ENCODE peak calls at places on chromosome 2, in four cellular contexts. A is IMR-90, D is right cardiac atrium, T is choroid plexus epithelial cell. E is an unnamed sample.

GRCh38 chr2:38097611-38098350 is 21.8 kb upstream of the CYP1B1 start:
- DNase-seq in D (no peak), A (no peak), T (peak; percentile 71), E (no peak)

GRCh38 chr2:217978536-217979150 is 24.2 kb downstream of the TNS1 start:
- DNase-seq in A (no peak), T (no peak), D (peak; percentile 76), E (no peak)

GRCh38 chr2:86068098-86069047 is 37.3 kb downstream of the POLR1A start:
- DNase-seq in A (peak; percentile 30), T (peak; percentile 52), D (no peak), E (no peak)

GRCh38 chr2:239747274-239747673 is 277.9 kb downstream of the NDUFA10 start:
- DNase-seq in T (no peak), A (no peak), D (peak; percentile 38), E (no peak)

GRCh38 chr2:41355794-41356193 is 692.0 kb upstream of the PKDCC start:
- DNase-seq in A (no peak), D (no peak), T (no peak), E (no peak)

GRCh38 chr2:9165625-9166024 is 41.0 kb upstream of the ASAP2 start:
- DNase-seq in A (peak; percentile 68), T (peak; percentile 29), D (no peak), E (peak; percentile 56)

GRCh38 chr2:120105360-120105759 is 92.5 kb downstream of the EPB41L5 start:
- DNase-seq in T (peak; percentile 5), A (peak; percentile 13), D (no peak), E (no peak)

GRCh38 chr2:18506883-18507519 is 53.5 kb downstream of the RDH14 start:
- DNase-seq in A (no peak), D (no peak), T (no peak), E (no peak)

GRCh38 chr2:219198974-219199373 is 7.6 kb upstream of the ZFAND2B start:
- DNase-seq in T (no peak), A (no peak), D (no peak), E (no peak)

GRCh38 chr2:99974966-99975365 is 167.4 kb downstream of the AFF3 start:
- DNase-seq in D (no peak), A (peak; percentile 59), T (peak; percentile 36), E (no peak)

GRCh38 chr2:64189167-64189566 is 44.9 kb upstream of the PELI1 start:
- DNase-seq in D (no peak), A (no peak), T (no peak), E (no peak)

GRCh38 chr2:19262150-19262549 is 96.3 kb downstream of the OSR1 start:
- DNase-seq in T (no peak), D (no peak), A (no peak), E (no peak)

GRCh38 chr2:109517118-109517889 is 96.5 kb downstream of the SEPTIN10 start:
- DNase-seq in A (no peak), D (peak; percentile 43), T (no peak), E (no peak)

GRCh38 chr2:66534461-66534860 is 99.5 kb downstream of the MEIS1 start:
- DNase-seq in A (peak; percentile 61), D (no peak), T (no peak), E (no peak)

GRCh38 chr2:62307469-62308389 is 111.8 kb downstream of the B3GNT2 start:
- DNase-seq in T (no peak), A (no peak), D (no peak), E (no peak)

GRCh38 chr2:145744541-145745386 is 1224.8 kb upstream of the ZEB2 start:
- DNase-seq in T (peak; percentile 92), A (peak; percentile 95), D (no peak), E (no peak)

GRCh38 chr2:191321861-191322662 is 76.9 kb downstream of the MYO1B start:
- DNase-seq in D (no peak), T (peak; percentile 77), A (peak; percentile 51), E (peak; percentile 21)

GRCh38 chr2:25336446-25336845 is 5.3 kb downstream of the DNMT3A start:
- DNase-seq in A (no peak), D (no peak), T (no peak), E (no peak)

GRCh38 chr2:100281521-100282438 is 40.5 kb downstream of the LONRF2 start:
- DNase-seq in T (peak; percentile 23), D (no peak), A (no peak), E (no peak)

GRCh38 chr2:9150568-9150900 is 56.1 kb upstream of the ASAP2 start:
- DNase-seq in A (no peak), D (no peak), T (no peak), E (no peak)

GRCh38 chr2:241894681-241895426 is 25.3 kb downstream of the RTP5 start:
- DNase-seq in D (no peak), A (no peak), T (no peak), E (no peak)

GRCh38 chr2:86022661-86023365 is 82.9 kb downstream of the POLR1A start:
- DNase-seq in T (no peak), A (no peak), D (no peak), E (no peak)

GRCh38 chr2:106339156-106339555 is 129.1 kb downstream of the RGPD3 start:
- DNase-seq in A (no peak), D (no peak), T (no peak), E (no peak)